ENCODE peak calls at places on chromosomes 7 and 10, in four cellular contexts. T, Z, A and N are unnamed samples.

GRCh38 chr7:44046321-44047061 is 2.0 kb downstream of the DBNL start:
- DNase-seq in T (no peak), Z (no peak), A (no peak), N (peak)

GRCh38 chr10:131816157-131816775 is 84.5 kb upstream of the PPP2R2D start:
- DNase-seq in T (no peak), Z (no peak), A (no peak), N (no peak)

GRCh38 chr10:91410638-91411367 is 659 bp downstream of the HECTD2 start:
- DNase-seq in T (peak), Z (peak), A (peak), N (peak)

GRCh38 chr7:116786791-116787443 is 75.5 kb upstream of the CAPZA2 start:
- DNase-seq in T (peak), Z (peak), A (peak), N (peak)

GRCh38 chr7:12210179-12211053 is 678 bp upstream of the TMEM106B start:
- DNase-seq in T (no peak), Z (peak), A (no peak), N (peak)

GRCh38 chr7:98404840-98405239 is 4.0 kb upstream of the BAIAP2L1 start:
- DNase-seq in T (no peak), Z (no peak), A (no peak), N (no peak)

GRCh38 chr7:106127984-106128780 is 16.1 kb upstream of the SYPL1 start:
- DNase-seq in T (no peak), Z (peak), A (peak), N (no peak)

GRCh38 chr7:102125127-102125561 is 161.5 kb upstream of the SH2B2 start:
- DNase-seq in T (peak), Z (peak), A (peak), N (peak)

GRCh38 chr10:130443236-130443635 is 307.0 kb downstream of the GLRX3 start:
- DNase-seq in T (no peak), Z (no peak), A (no peak), N (no peak)

GRCh38 chr10:69869291-69869841 is 67.7 kb downstream of the COL13A1 start:
- DNase-seq in T (peak), Z (peak), A (peak), N (no peak)

GRCh38 chr10:60162631-60163030 is 227.0 kb downstream of the ANK3 start:
- DNase-seq in T (no peak), Z (no peak), A (no peak), N (no peak)

GRCh38 chr10:73991846-73992245 is 6.1 kb upstream of the VCL start:
- DNase-seq in T (no peak), Z (no peak), A (no peak), N (peak)

GRCh38 chr7:132480534-132480933 is 95.7 kb downstream of the PLXNA4 start:
- DNase-seq in T (no peak), Z (no peak), A (no peak), N (no peak)

GRCh38 chr7:111090834-111091233 is at the start of gene LRRN3:
- DNase-seq in T (peak), Z (peak), A (peak), N (no peak)

GRCh38 chr7:66741706-66742053 is 1.1 kb downstream of the RABGEF1 start:
- DNase-seq in T (peak), Z (peak), A (peak), N (no peak)

GRCh38 chr7:3995187-3995586 is 686.9 kb upstream of the FOXK1 start:
- DNase-seq in T (no peak), Z (no peak), A (no peak), N (peak)

GRCh38 chr7:16129431-16130126 is 291.8 kb downstream of the CRPPA start:
- DNase-seq in T (peak), Z (peak), A (peak), N (no peak)

GRCh38 chr10:8487346-8487745 is 432.9 kb downstream of the GATA3 start:
- DNase-seq in T (no peak), Z (no peak), A (no peak), N (no peak)

GRCh38 chr7:79241288-79242055 is 212.0 kb downstream of the MAGI2 start:
- DNase-seq in T (peak), Z (peak), A (peak), N (no peak)

GRCh38 chr10:71085689-71086438 is 126.5 kb upstream of the UNC5B start:
- DNase-seq in T (no peak), Z (no peak), A (no peak), N (no peak)